ENCODE peak calls at places on chromosomes 2 and 18, in four cellular contexts. K is H1, T is GM12878, C is K562. S is an unnamed sample.

GRCh38 chr18:805008-805754 is 6.9 kb downstream of the YES1 start:
- DNase-seq in K (no peak), T (no peak), C (no peak), S (no peak)

GRCh38 chr2:76612764-76613163 is 902.0 kb upstream of the GCFC2 start:
- DNase-seq in K (no peak), T (no peak), C (no peak), S (no peak)

GRCh38 chr18:5425721-5426120 is 118.1 kb downstream of the EPB41L3 start:
- DNase-seq in K (no peak), T (no peak), C (no peak), S (no peak)

GRCh38 chr18:3526421-3527354 is 76.7 kb downstream of the TGIF1 start:
- DNase-seq in K (no peak), T (peak), C (peak), S (peak)

GRCh38 chr2:217954469-217954868 is 48.3 kb downstream of the TNS1 start:
- DNase-seq in K (no peak), T (no peak), C (no peak), S (no peak)

GRCh38 chr2:227653419-227653818 is 13.2 kb upstream of the SCYGR5 start:
- DNase-seq in K (no peak), T (no peak), C (no peak), S (peak)

GRCh38 chr18:9362869-9363268 is 28.3 kb downstream of the TWSG1 start:
- DNase-seq in K (no peak), T (no peak), C (no peak), S (no peak)

GRCh38 chr18:64259871-64260270 is 111.0 kb upstream of the LINC00305 start:
- DNase-seq in K (no peak), T (no peak), C (no peak), S (no peak)

GRCh38 chr18:37403100-37403781 is 162.4 kb downstream of the CELF4 start:
- DNase-seq in K (no peak), T (no peak), C (no peak), S (peak)

GRCh38 chr18:24369420-24369819 is 28.2 kb downstream of the OSBPL1A start:
- DNase-seq in K (peak), T (no peak), C (no peak), S (peak)

GRCh38 chr2:30191107-30191506 is 40.2 kb upstream of the LBH start:
- DNase-seq in K (no peak), T (no peak), C (no peak), S (no peak)

GRCh38 chr2:119683717-119684443 is 4.9 kb downstream of the TMEM177 start:
- DNase-seq in K (no peak), T (no peak), C (peak), S (peak)

GRCh38 chr2:47304654-47305053 is 98.3 kb upstream of the MSH2 start:
- DNase-seq in K (no peak), T (no peak), C (no peak), S (no peak)

GRCh38 chr2:3162442-3163077 is 215.1 kb downstream of the EIPR1 start:
- DNase-seq in K (no peak), T (no peak), C (no peak), S (no peak)

DNA sequence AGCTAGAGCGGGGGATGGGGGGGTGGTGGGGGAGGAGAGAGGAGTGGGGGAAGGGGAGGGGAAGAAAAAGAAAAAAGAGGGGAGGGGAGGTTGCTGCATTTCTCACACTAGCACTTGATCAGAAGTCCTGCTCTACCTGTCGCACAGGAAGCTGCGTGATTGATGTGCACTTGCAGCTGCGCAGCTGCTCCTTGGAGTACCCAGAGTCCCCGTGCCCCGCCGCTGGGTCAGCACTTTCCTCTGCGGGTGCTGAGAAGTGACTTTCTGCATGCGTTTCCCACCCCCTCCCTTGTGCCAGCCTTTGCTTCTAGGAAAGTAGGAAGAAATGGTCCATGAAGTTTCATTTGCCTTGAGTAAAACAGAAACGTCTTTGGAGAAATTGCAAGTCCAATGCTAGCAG is 297.3 kb downstream of the ETAA1 start:
- DNase-seq in K (peak), T (no peak), C (no peak), S (no peak)
- TF ChIP-seq CHD1 in K (no peak), T (no peak), C (no peak), S (no peak)

GRCh38 chr18:23131693-23132319 is 3.5 kb upstream of the CABLES1 start:
- DNase-seq in K (no peak), T (peak), C (peak), S (peak)
- TF ChIP-seq CHD1 in K (no peak), T (no peak), C (no peak), S (no peak)

GRCh38 chr2:222296911-222297599 is 1.7 kb downstream of the PAX3 start:
- DNase-seq in K (no peak), T (no peak), C (no peak), S (no peak)
- TF ChIP-seq CHD1 in K (no peak), T (no peak), C (no peak), S (no peak)

DNA sequence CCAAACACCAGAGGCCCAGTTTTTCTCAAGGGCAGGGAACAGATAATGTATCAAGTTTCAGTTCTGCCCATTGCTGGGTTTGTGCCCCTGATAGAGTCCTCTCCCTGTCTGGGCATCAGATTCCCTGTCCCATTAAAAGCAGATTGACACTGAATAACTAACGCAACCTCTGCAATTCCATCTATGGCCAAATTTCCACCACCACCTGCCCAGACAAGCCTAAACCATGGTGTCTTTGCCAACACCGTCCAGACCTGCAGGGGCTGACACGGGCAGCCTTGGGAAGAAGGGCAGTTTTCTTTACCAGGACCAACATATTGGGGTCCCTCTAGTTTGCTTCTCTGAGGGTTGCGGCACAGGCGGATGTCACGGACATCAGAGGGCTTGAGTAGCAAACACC is 26.4 kb upstream of the PAX8 start:
- DNase-seq in K (no peak), T (no peak), C (no peak), S (no peak)
- TF ChIP-seq CHD1 in K (no peak), T (no peak), C (no peak), S (no peak)

GRCh38 chr2:110864176-110864575 is 131.8 kb downstream of the ACOXL start:
- DNase-seq in K (no peak), T (no peak), C (no peak), S (no peak)

GRCh38 chr2:110866496-110866895 is 134.1 kb downstream of the ACOXL start:
- DNase-seq in K (no peak), T (no peak), C (no peak), S (no peak)

GRCh38 chr2:110866036-110866435 is 133.7 kb downstream of the ACOXL start:
- DNase-seq in K (no peak), T (no peak), C (no peak), S (no peak)

GRCh38 chr2:110864721-110865120 is 132.3 kb downstream of the ACOXL start:
- DNase-seq in K (no peak), T (no peak), C (no peak), S (no peak)

GRCh38 chr2:110865188-110865587 is 132.8 kb downstream of the ACOXL start:
- DNase-seq in K (no peak), T (peak), C (no peak), S (peak)
- TF ChIP-seq CHD1 in K (no peak), T (no peak), C (no peak), S (no peak)

DNA sequence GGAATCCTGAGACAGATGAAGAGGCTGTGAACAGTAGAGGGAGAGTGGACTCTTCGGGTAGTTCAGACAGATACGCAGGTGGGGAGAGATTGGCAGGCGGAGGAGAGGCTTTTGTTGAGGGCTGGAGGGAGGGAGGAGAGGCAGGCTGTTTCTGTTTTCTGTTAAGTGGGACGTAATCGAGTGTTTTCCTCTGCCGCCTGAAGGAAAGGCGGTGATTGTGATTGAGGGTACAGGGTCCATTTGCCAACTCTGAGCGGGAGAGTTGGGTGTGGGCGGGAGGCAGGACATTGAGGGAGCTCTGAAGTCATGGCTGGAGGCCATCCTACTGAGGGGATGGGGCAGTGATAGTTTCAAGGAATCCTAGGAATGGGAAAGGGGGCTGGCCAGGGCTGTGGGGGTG is 167.3 kb downstream of the AGAP1 start:
- DNase-seq in K (no peak), T (no peak), C (no peak), S (no peak)
- TF ChIP-seq CHD1 in K (no peak), T (no peak), C (no peak), S (no peak)

GRCh38 chr2:96103388-96103705 is 13.0 kb downstream of the ADRA2B start:
- DNase-seq in K (peak), T (no peak), C (no peak), S (no peak)
- TF ChIP-seq CHD1 in K (no peak), T (no peak), C (no peak), S (no peak)

GRCh38 chr2:97936199-97936598 is 59.5 kb downstream of the TMEM131 start:
- DNase-seq in K (peak), T (no peak), C (no peak), S (no peak)
- TF ChIP-seq CHD1 in K (no peak), T (no peak), C (no peak), S (no peak)

GRCh38 chr18:23069481-23069880 is 65.8 kb upstream of the CABLES1 start:
- DNase-seq in K (no peak), T (no peak), C (no peak), S (no peak)

GRCh38 chr18:23072079-23072478 is 63.2 kb upstream of the CABLES1 start:
- DNase-seq in K (no peak), T (no peak), C (no peak), S (no peak)

GRCh38 chr18:23073996-23074606 is 61.2 kb upstream of the CABLES1 start:
- DNase-seq in K (no peak), T (no peak), C (no peak), S (no peak)

GRCh38 chr18:23068692-23069305 is 66.5 kb upstream of the CABLES1 start:
- DNase-seq in K (no peak), T (no peak), C (no peak), S (no peak)

DNA sequence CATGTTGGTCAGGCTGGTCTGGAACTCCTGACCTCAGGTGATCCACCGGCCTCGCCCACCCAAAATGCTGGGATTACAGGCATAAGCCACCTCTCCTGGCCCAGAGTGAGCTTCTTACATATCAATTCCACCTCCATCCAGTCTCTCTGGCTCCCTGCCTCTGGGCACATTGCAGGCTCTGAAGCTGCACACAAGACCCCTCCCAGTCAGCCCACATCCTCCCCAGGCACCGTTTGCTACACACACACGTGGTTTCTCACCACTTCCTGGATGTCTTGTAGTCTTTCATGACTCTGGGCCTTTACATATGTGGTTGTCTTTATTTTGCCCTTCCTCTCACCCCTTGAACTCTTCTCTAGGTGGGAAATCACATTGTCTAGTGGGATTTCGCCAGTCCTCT is 64.0 kb upstream of the CABLES1 start:
- DNase-seq in K (no peak), T (peak), C (no peak), S (peak)
- TF ChIP-seq CHD1 in K (no peak), T (no peak), C (no peak), S (no peak)

S was measured in IMR-90.